ENCODE peak calls at places on chromosomes 16 and 17, in five cellular contexts. C is neuronal stem cell, R is H1, Q is IMR-90, M is mesenchymal stem cell. B is an unnamed sample.

GRCh38 chr17:82320956-82321927 is 3.8 kb upstream of the CD7 start:
- DNase-seq in R (no peak), M (peak), C (no peak), Q (no peak), B (peak)

GRCh38 chr16:35823342-35823741 is 2363.9 kb downstream of the TP53TG3F start:
- DNase-seq in C (no peak), M (no peak), R (no peak), Q (no peak), B (no peak)

GRCh38 chr16:82379601-82380000 is 209.6 kb upstream of the MPHOSPH6 start:
- DNase-seq in M (no peak), Q (no peak), R (no peak), C (no peak), B (no peak)

GRCh38 chr16:719815-720506 is 985 bp upstream of the ANTKMT start:
- DNase-seq in R (no peak), Q (no peak), C (no peak), M (peak), B (no peak)

GRCh38 chr17:74937064-74938051 is 1.7 kb downstream of the OTOP3 start:
- DNase-seq in M (no peak), Q (no peak), R (no peak), C (peak), B (no peak)

GRCh38 chr17:3916013-3916696 is at the start of gene P2RX1:
- DNase-seq in R (no peak), Q (no peak), C (no peak), M (no peak), B (no peak)

GRCh38 chr16:49921106-49921505 is 65.2 kb upstream of the ZNF423 start:
- DNase-seq in R (no peak), Q (no peak), C (no peak), M (no peak), B (no peak)

GRCh38 chr16:50664270-50664669 is 16.8 kb downstream of the SNX20 start:
- DNase-seq in M (no peak), Q (no peak), R (no peak), C (no peak), B (no peak)

GRCh38 chr17:50767030-50767429 is 288 bp downstream of the ANKRD40CL start:
- DNase-seq in Q (no peak), R (no peak), C (no peak), M (no peak), B (no peak)

GRCh38 chr17:55717898-55718735 is 4.5 kb downstream of the TMEM100 start:
- DNase-seq in Q (peak), M (peak), C (peak), R (peak), B (peak)

GRCh38 chr16:83247767-83248372 is 559.9 kb upstream of the HSBP1 start:
- DNase-seq in C (no peak), Q (no peak), M (no peak), R (no peak), B (no peak)

GRCh38 chr17:42979511-42980273 is at the start of gene PTGES3L:
- DNase-seq in R (no peak), Q (peak), C (no peak), M (peak), B (peak)

GRCh38 chr16:69396187-69397061 is 10.6 kb upstream of the TERF2 start:
- DNase-seq in C (peak), R (no peak), Q (peak), M (peak), B (peak)
- H2BK15ac ChIP-seq in C (no peak), R (no peak), Q (peak), M (no peak), B (no peak)

GRCh38 chr17:81034168-81034777 is 678 bp upstream of the BAIAP2 start:
- DNase-seq in C (no peak), R (no peak), M (peak), Q (no peak), B (peak)
- H4K8ac ChIP-seq in C (no peak), R (peak), M (peak), Q (no peak), B (no peak)

DNA sequence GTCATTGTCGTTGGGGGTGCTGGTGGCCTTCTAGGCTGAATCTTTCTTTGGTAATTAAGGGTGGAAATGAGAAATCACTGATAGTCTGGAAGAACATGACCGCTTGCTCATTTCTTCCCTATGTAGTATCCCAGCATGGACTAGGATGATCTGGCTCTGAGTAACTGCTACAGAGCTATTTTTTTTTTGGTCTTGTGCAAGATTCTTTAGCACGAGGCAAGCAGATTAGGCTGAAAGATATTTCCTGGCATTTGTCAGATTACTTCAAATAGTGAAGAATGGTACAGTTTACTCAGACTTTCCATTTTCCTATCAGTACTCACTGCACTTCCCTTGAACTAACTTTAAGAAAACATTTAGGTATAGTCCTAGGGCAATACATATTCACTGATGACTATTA is 89.0 kb downstream of the SYCE1L start:
- DNase-seq in R (no peak), M (peak), C (no peak), Q (peak), B (no peak)
- H2AFZ ChIP-seq in R (no peak), M (no peak), C (no peak), Q (no peak), B (no peak)

GRCh38 chr17:45983614-45984310 is 15.3 kb upstream of the STH start:
- DNase-seq in M (no peak), C (no peak), Q (no peak), R (no peak), B (no peak)

GRCh38 chr17:45985447-45985846 is 13.6 kb upstream of the STH start:
- DNase-seq in Q (no peak), M (no peak), C (no peak), R (no peak), B (no peak)

GRCh38 chr17:45982791-45983613 is 16.0 kb upstream of the STH start:
- DNase-seq in M (no peak), Q (no peak), R (no peak), C (no peak), B (no peak)

GRCh38 chr17:45986056-45986455 is 13.0 kb upstream of the STH start:
- DNase-seq in R (no peak), M (no peak), Q (no peak), C (no peak), B (no peak)

GRCh38 chr17:45984368-45984767 is 14.7 kb upstream of the STH start:
- DNase-seq in M (no peak), Q (no peak), R (no peak), C (no peak), B (no peak)
- H2BK15ac ChIP-seq in M (no peak), Q (no peak), R (no peak), C (no peak), B (no peak)

GRCh38 chr16:67804853-67805542 is 1.4 kb downstream of the RANBP10 start:
- DNase-seq in C (no peak), M (peak), Q (peak), R (no peak), B (no peak)

GRCh38 chr16:67806428-67807147 is at the start of the genes RANBP10 and TSNAXIP1:
- DNase-seq in Q (peak), M (peak), C (peak), R (peak), B (peak)

GRCh38 chr16:67803894-67804293 is 2.5 kb downstream of the RANBP10 start:
- DNase-seq in M (no peak), R (no peak), Q (no peak), C (no peak), B (no peak)

GRCh38 chr16:67807148-67807682 is 526 bp downstream of the TSNAXIP1 start:
- DNase-seq in M (no peak), C (no peak), Q (no peak), R (no peak), B (no peak)

DNA sequence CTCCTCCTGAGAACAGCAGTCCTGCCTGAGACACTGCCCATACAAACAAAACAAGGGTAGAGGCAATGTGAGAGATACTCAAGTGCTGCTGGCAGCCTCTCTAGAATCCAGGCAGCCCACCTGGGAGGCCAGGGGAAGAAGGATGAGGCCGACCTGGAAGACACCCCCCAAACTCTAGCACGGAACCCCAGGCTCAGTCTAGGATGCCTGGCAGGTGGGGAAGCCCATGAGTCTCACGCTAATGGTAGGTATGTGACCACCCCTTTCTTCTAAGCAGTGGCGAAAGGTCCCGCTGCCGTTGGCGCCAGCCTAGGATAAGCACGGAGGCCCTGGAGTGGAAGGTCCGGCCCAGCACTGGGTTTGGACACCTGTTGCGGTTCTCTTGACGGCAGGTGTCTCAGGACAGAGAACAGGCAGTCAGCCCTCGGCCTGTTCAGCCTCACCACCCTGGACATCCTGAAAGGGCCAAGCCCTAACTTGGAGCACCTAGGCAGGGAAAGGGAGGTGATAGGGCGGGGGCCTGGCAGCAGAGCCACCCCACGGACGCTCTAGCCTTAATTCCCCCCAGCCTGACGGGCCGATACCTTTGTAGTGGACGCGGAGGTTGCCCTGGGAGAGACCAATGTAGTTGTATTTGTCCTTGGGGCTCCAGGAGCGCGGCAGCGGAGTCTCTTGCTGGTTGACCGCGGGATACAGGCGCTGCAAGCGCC is 487 bp downstream of the RANBP10 start:
- DNase-seq in Q (no peak), C (no peak), M (peak), R (no peak), B (no peak)
- H4K8ac ChIP-seq in Q (peak), C (no peak), M (peak), R (peak), B (no peak)

GRCh38 chr17:19657182-19657581 is 8.6 kb downstream of the ALDH3A2 start:
- DNase-seq in R (no peak), C (no peak), Q (no peak), M (no peak), B (no peak)
- H2AFZ ChIP-seq in R (no peak), C (no peak), Q (no peak), M (no peak), B (no peak)

GRCh38 chr16:2487903-2488531 is 13.1 kb downstream of the TBC1D24 start:
- DNase-seq in Q (no peak), R (no peak), M (no peak), C (no peak), B (no peak)
- H2BK15ac ChIP-seq in Q (no peak), R (no peak), M (no peak), C (no peak), B (no peak)

GRCh38 chr16:23539984-23540816 is 16.9 kb downstream of the EARS2 start:
- DNase-seq in R (no peak), M (no peak), C (no peak), Q (no peak), B (no peak)
- H4K8ac ChIP-seq in R (no peak), M (no peak), C (no peak), Q (no peak), B (no peak)

GRCh38 chr16:4510747-4511426 is 27.7 kb downstream of the CDIP1 start:
- DNase-seq in Q (no peak), M (no peak), C (no peak), R (no peak), B (no peak)
- H2AFZ ChIP-seq in Q (no peak), M (no peak), C (no peak), R (no peak), B (no peak)

GRCh38 chr17:47949197-47949759 is 7.9 kb downstream of the PNPO start:
- DNase-seq in Q (peak), M (peak), R (peak), C (peak), B (peak)
- H2BK15ac ChIP-seq in Q (peak), M (peak), R (peak), C (no peak), B (no peak)